ENCODE peak calls at places on chromosomes 6 and 20, in six cellular contexts. One of them, this sample, is unnamed. For H3K27me3, the result is how much of the 10 kb centered on the place peaks cover.

GRCh38 chr6:88870728-88871330 is 92.6 kb downstream of the RNGTT start:
- DNase-seq in upper lobe of right lung: no peak
- DNase-seq in DND-41: peak
- DNase-seq in GM23248: peak
- DNase-seq in left ventricle myocardium inferior: no peak
- DNase-seq in GM23338: peak
- DNase-seq in this sample: peak

GRCh38 chr20:45037050-45037449 is 63.9 kb downstream of the KCNS1 start:
- DNase-seq in left ventricle myocardium inferior: no peak
- DNase-seq in GM23338: no peak
- DNase-seq in GM23248: peak
- DNase-seq in upper lobe of right lung: no peak
- DNase-seq in DND-41: no peak
- DNase-seq in this sample: no peak

GRCh38 chr6:33607784-33608161 is 13.3 kb upstream of the ITPR3 start:
- DNase-seq in left ventricle myocardium inferior: no peak
- DNase-seq in GM23338: peak
- DNase-seq in upper lobe of right lung: no peak
- DNase-seq in DND-41: peak
- DNase-seq in GM23248: no peak
- DNase-seq in this sample: peak

GRCh38 chr20:35718972-35719635 is 19.9 kb downstream of the ROMO1 start:
- DNase-seq in upper lobe of right lung: no peak
- DNase-seq in GM23338: no peak
- DNase-seq in left ventricle myocardium inferior: no peak
- DNase-seq in GM23248: peak
- DNase-seq in DND-41: no peak
- DNase-seq in this sample: no peak

GRCh38 chr6:113281014-113281810 is 575.9 kb upstream of the MARCKS start:
- DNase-seq in left ventricle myocardium inferior: no peak
- DNase-seq in GM23248: peak
- DNase-seq in GM23338: no peak
- DNase-seq in upper lobe of right lung: no peak
- DNase-seq in DND-41: no peak
- DNase-seq in this sample: no peak

GRCh38 chr6:56995347-56995746 is 40.4 kb downstream of the BEND6 start:
- DNase-seq in GM23338: peak
- DNase-seq in GM23248: no peak
- DNase-seq in upper lobe of right lung: no peak
- DNase-seq in DND-41: no peak
- DNase-seq in left ventricle myocardium inferior: no peak
- DNase-seq in this sample: no peak

GRCh38 chr6:168206681-168207274 is 112.8 kb downstream of the DACT2 start:
- DNase-seq in upper lobe of right lung: peak
- DNase-seq in GM23248: no peak
- DNase-seq in DND-41: no peak
- DNase-seq in GM23338: no peak
- DNase-seq in left ventricle myocardium inferior: no peak
- DNase-seq in this sample: no peak

GRCh38 chr6:142489722-142490610 is 188.2 kb downstream of the ADGRG6 start:
- DNase-seq in upper lobe of right lung: no peak
- DNase-seq in DND-41: no peak
- DNase-seq in GM23338: no peak
- DNase-seq in GM23248: peak
- DNase-seq in left ventricle myocardium inferior: no peak
- DNase-seq in this sample: no peak

GRCh38 chr20:49591217-49591865 is 23.4 kb upstream of the PTGIS start:
- DNase-seq in upper lobe of right lung: no peak
- DNase-seq in DND-41: no peak
- DNase-seq in GM23248: peak
- DNase-seq in left ventricle myocardium inferior: no peak
- DNase-seq in GM23338: no peak
- DNase-seq in this sample: no peak

GRCh38 chr6:63504777-63505384 is 67.4 kb upstream of the LOC128125822 start:
- DNase-seq in GM23338: no peak
- DNase-seq in DND-41: no peak
- DNase-seq in left ventricle myocardium inferior: no peak
- DNase-seq in GM23248: peak
- DNase-seq in upper lobe of right lung: no peak
- DNase-seq in this sample: no peak

GRCh38 chr20:61759286-61760065 is 306.2 kb downstream of the TAF4 start:
- DNase-seq in upper lobe of right lung: peak
- DNase-seq in left ventricle myocardium inferior: no peak
- DNase-seq in GM23248: no peak
- DNase-seq in DND-41: no peak
- DNase-seq in GM23338: no peak
- DNase-seq in this sample: no peak

GRCh38 chr20:61760321-61761112 is 305.2 kb downstream of the TAF4 start:
- DNase-seq in GM23248: no peak
- DNase-seq in DND-41: no peak
- DNase-seq in upper lobe of right lung: peak
- DNase-seq in left ventricle myocardium inferior: no peak
- DNase-seq in GM23338: no peak
- DNase-seq in this sample: no peak

GRCh38 chr20:61762886-61763739 is 302.6 kb downstream of the TAF4 start:
- DNase-seq in DND-41: no peak
- DNase-seq in upper lobe of right lung: no peak
- DNase-seq in GM23248: no peak
- DNase-seq in GM23338: no peak
- DNase-seq in left ventricle myocardium inferior: no peak
- DNase-seq in this sample: no peak

GRCh38 chr20:61762208-61762710 is 303.4 kb downstream of the TAF4 start:
- DNase-seq in DND-41: no peak
- DNase-seq in left ventricle myocardium inferior: no peak
- DNase-seq in upper lobe of right lung: no peak
- DNase-seq in GM23338: no peak
- DNase-seq in GM23248: peak
- DNase-seq in this sample: no peak

DNA sequence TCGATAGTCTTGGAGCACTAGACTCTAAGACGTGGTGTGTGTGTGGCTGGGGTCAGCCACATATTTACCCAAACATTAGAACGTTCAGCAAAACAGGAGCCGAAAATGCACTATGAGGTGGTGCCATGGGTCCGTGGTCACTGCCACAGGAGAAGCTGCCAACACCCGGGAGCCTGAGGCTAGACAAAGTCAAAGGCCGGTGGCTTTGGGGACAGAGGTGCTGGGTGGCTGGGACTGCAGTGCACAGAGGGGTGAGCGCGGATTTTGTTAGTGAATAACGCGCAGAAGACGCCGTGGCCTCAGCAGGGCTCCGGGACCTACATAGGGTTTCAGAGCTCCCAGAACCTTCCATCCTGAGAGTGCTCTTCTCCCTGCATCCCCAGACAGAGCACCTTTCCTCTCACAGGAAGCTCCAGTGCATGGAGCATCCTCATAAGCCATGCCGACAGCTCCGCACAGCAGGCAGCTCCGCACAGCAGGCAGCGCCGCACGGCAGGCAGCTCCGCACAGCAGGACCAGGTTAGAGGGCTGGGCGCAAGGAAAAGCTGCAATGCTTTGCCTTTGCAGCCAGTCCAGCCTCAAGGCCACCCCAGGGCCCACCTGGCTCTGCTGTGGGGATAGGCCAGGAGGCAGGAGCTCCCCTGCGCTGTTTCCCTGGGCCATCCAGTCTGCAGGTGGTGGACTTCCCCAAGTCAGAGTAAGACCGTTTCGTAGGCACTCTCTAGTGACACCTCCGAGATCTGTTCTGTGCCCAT is 304.1 kb downstream of the TAF4 start:
- DNase-seq in upper lobe of right lung: peak
- DNase-seq in left ventricle myocardium inferior: no peak
- DNase-seq in DND-41: no peak
- DNase-seq in GM23338: no peak
- DNase-seq in GM23248: no peak
- DNase-seq in this sample: no peak
- H3K27me3 ChIP-seq in upper lobe of right lung: under half
- H3K27me3 ChIP-seq in left ventricle myocardium inferior: half or more
- H3K27me3 ChIP-seq in DND-41: under half
- H3K27me3 ChIP-seq in GM23338: under half
- H3K27me3 ChIP-seq in GM23248: under half
- H3K27me3 ChIP-seq in this sample: under half

DNA sequence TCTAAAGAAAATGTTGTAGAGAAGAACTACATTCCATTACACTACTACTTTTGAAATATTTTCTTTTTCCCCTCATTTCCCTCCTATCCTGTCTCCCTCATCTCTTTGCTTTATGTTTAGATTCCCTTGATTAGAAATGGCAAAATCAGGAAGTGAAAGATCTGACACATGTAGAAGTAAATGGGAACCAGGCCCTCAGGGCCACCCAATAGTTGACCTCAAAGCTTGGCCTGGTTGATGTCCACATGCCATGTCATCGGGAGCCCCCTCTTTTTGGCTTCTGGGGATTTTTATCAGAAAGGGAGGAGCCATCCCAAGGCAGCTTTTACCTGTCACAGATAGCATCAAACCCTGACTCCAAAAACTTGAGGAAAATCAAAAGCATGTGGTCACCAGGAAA is 168.3 kb upstream of the ECI2 start:
- DNase-seq in left ventricle myocardium inferior: no peak
- DNase-seq in GM23338: no peak
- DNase-seq in upper lobe of right lung: no peak
- DNase-seq in DND-41: no peak
- DNase-seq in GM23248: no peak
- DNase-seq in this sample: no peak
- H3K27ac ChIP-seq in left ventricle myocardium inferior: no peak
- H3K27ac ChIP-seq in GM23338: no peak
- H3K27ac ChIP-seq in upper lobe of right lung: no peak
- H3K27ac ChIP-seq in DND-41: no peak
- H3K27ac ChIP-seq in GM23248: no peak
- H3K27ac ChIP-seq in this sample: no peak

GRCh38 chr20:32189123-32189410 is 18.5 kb downstream of the PLAGL2 start:
- DNase-seq in GM23248: no peak
- DNase-seq in DND-41: no peak
- DNase-seq in upper lobe of right lung: no peak
- DNase-seq in GM23338: peak
- DNase-seq in left ventricle myocardium inferior: no peak
- DNase-seq in this sample: no peak
- H3K4me3 ChIP-seq in GM23248: peak
- H3K4me3 ChIP-seq in DND-41: no peak
- H3K4me3 ChIP-seq in upper lobe of right lung: peak
- H3K4me3 ChIP-seq in GM23338: peak
- H3K4me3 ChIP-seq in left ventricle myocardium inferior: peak
- H3K4me3 ChIP-seq in this sample: peak

DNA sequence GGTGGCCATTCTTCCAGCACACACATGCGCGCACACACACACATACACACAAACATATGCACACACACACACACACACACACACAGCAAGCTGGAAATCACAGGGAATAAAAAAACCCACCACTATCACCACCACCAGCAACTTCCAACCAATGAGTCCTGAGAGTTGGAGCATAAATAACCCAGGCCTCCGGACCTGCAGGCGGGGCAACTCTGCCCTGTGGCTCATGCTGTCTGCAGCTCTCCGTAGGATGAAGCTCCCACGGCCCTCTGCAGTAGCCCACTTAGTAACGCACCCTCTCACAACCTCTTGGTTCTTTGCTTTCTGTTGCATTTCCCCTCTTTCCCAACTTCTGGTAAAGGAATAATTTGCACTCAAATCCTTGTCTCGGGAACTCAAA is 275.2 kb downstream of the PREX1 start:
- DNase-seq in left ventricle myocardium inferior: no peak
- DNase-seq in GM23248: no peak
- DNase-seq in GM23338: no peak
- DNase-seq in upper lobe of right lung: no peak
- DNase-seq in DND-41: no peak
- DNase-seq in this sample: no peak
- H3K27me3 ChIP-seq in left ventricle myocardium inferior: half or more
- H3K27me3 ChIP-seq in GM23248: under half
- H3K27me3 ChIP-seq in GM23338: under half
- H3K27me3 ChIP-seq in upper lobe of right lung: under half
- H3K27me3 ChIP-seq in DND-41: under half
- H3K27me3 ChIP-seq in this sample: under half

GRCh38 chr6:30871592-30872183 is 12.6 kb upstream of the DDR1 start:
- DNase-seq in GM23248: no peak
- DNase-seq in left ventricle myocardium inferior: no peak
- DNase-seq in GM23338: no peak
- DNase-seq in upper lobe of right lung: no peak
- DNase-seq in DND-41: no peak
- DNase-seq in this sample: no peak

GRCh38 chr6:30876039-30876730 is 8.1 kb upstream of the DDR1 start:
- DNase-seq in GM23248: peak
- DNase-seq in DND-41: no peak
- DNase-seq in left ventricle myocardium inferior: no peak
- DNase-seq in GM23338: no peak
- DNase-seq in upper lobe of right lung: no peak
- DNase-seq in this sample: no peak

GRCh38 chr6:30870546-30870945 is 13.8 kb upstream of the DDR1 start:
- DNase-seq in DND-41: no peak
- DNase-seq in GM23248: no peak
- DNase-seq in left ventricle myocardium inferior: no peak
- DNase-seq in upper lobe of right lung: no peak
- DNase-seq in GM23338: no peak
- DNase-seq in this sample: no peak

GRCh38 chr6:30875244-30876038 is 8.9 kb upstream of the DDR1 start:
- DNase-seq in DND-41: no peak
- DNase-seq in left ventricle myocardium inferior: no peak
- DNase-seq in GM23248: no peak
- DNase-seq in upper lobe of right lung: no peak
- DNase-seq in GM23338: peak
- DNase-seq in this sample: no peak

DNA sequence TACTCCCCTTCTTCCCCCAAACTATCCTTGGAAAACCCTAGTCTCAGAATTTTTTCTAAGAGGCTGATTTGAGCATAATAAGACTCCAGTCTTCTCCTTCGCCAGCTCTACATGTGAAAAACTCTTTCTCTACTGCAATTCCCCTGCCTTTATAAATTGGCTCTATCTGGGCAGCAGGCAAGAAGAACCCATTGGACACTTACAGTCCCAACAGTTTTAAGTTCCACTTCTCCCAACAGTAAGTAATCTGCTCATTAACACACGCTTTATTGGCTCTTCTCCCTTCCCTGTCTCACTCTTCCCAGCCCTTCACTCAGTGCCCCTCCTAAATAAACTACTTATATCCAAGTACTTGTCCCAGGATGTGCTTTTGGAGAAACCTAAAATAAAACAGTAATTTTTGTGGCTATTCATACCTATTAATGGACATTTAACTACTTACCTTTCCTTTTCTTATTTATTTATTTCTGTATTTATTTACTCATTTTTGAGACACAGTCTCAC is 11.1 kb upstream of the DDR1 start:
- DNase-seq in DND-41: no peak
- DNase-seq in GM23248: no peak
- DNase-seq in GM23338: no peak
- DNase-seq in upper lobe of right lung: no peak
- DNase-seq in left ventricle myocardium inferior: no peak
- DNase-seq in this sample: no peak
- H3K27ac ChIP-seq in DND-41: no peak
- H3K27ac ChIP-seq in GM23248: no peak
- H3K27ac ChIP-seq in GM23338: no peak
- H3K27ac ChIP-seq in upper lobe of right lung: no peak
- H3K27ac ChIP-seq in left ventricle myocardium inferior: no peak
- H3K27ac ChIP-seq in this sample: no peak